ENCODE peak calls at places on chromosomes 1 and 21, in eight cellular contexts. Y, T, W, J, B, F, P and D are unnamed samples.

GRCh38 chr1:179814513-179814838 is 63.1 kb downstream of the TOR1AIP2 start:
- DNase-seq in Y (no peak), T (no peak), W (no peak), J (no peak), B (no peak), F (no peak), P (no peak), D (no peak)

GRCh38 chr1:14787604-14788003 is 189.1 kb downstream of the KAZN start:
- DNase-seq in Y (no peak), T (no peak), W (peak; percentile 77), J (no peak), B (no peak), F (no peak), P (no peak), D (no peak)

GRCh38 chr1:232393010-232393833 is 236.7 kb downstream of the SIPA1L2 start:
- DNase-seq in Y (no peak), T (no peak), W (no peak), J (no peak), B (peak; percentile 5), F (no peak), P (no peak), D (no peak)

GRCh38 chr1:25922633-25923567 is 16.7 kb upstream of the STMN1 start:
- DNase-seq in Y (peak; percentile 5), T (no peak), W (peak; percentile 82), J (no peak), B (no peak), F (peak; percentile 77), P (peak; percentile 33), D (peak; percentile 67)

GRCh38 chr1:202228484-202229122 is 35.0 kb downstream of the LGR6 start:
- DNase-seq in Y (no peak), T (no peak), W (no peak), J (no peak), B (no peak), F (no peak), P (no peak), D (no peak)

GRCh38 chr1:156816561-156817328 is at the start of gene SH2D2A:
- DNase-seq in Y (no peak), T (no peak), W (no peak), J (no peak), B (no peak), F (peak; percentile 93), P (no peak), D (no peak)

GRCh38 chr1:170134126-170134525 is 11.6 kb upstream of the NTMT2 start:
- DNase-seq in Y (no peak), T (no peak), W (no peak), J (no peak), B (no peak), F (no peak), P (no peak), D (no peak)

GRCh38 chr1:118940957-118941356 is 47.2 kb downstream of the TBX15 start:
- DNase-seq in Y (no peak), T (no peak), W (no peak), J (no peak), B (no peak), F (no peak), P (no peak), D (no peak)

GRCh38 chr1:19730793-19731192 is 66.1 kb downstream of the HTR6 start:
- DNase-seq in Y (no peak), T (no peak), W (no peak), J (no peak), B (no peak), F (no peak), P (no peak), D (no peak)

GRCh38 chr21:34889287-34889536 is 159.9 kb downstream of the RUNX1 start:
- DNase-seq in Y (peak; percentile 39), T (peak; percentile 66), W (peak; percentile 71), J (no peak), B (no peak), F (peak; percentile 84), P (no peak), D (peak; percentile 73)